ENCODE peak calls at places on chromosomes 12 and 14, in seven cellular contexts. P is PC-3, L is GM23338, V is OCI-LY7, E is GM23248, Q is neural progenitor cell, Y is HCT116. X is an unnamed sample.

GRCh38 chr14:38405851-38406630 is 150.1 kb upstream of the CLEC14A start:
- DNase-seq in P (peak; percentile 20), L (peak; percentile 69), V (no peak), E (peak; percentile 60), Q (peak; percentile 60), Y (no peak), X (no peak)

GRCh38 chr14:68938515-68939423 is 40.3 kb downstream of the ACTN1 start:
- DNase-seq in P (no peak), L (no peak), V (no peak), E (no peak), Q (no peak), Y (no peak), X (no peak)

GRCh38 chr12:6468283-6468575 is 2.2 kb downstream of the VAMP1 start:
- DNase-seq in P (peak; percentile 26), L (no peak), V (no peak), E (peak; percentile 79), Q (no peak), Y (no peak), X (no peak)

GRCh38 chr12:96208346-96208745 is 14.2 kb downstream of the ELK3 start:
- DNase-seq in P (peak; percentile 25), L (no peak), V (no peak), E (peak; percentile 91), Q (no peak), Y (no peak), X (no peak)

GRCh38 chr14:45990252-45990651 is 661.3 kb downstream of the RPL10L start:
- DNase-seq in P (peak; percentile 33), L (peak; percentile 37), V (peak; percentile 1), E (no peak), Q (no peak), Y (peak; percentile 1), X (no peak)

GRCh38 chr14:105023144-105023543 is 2.3 kb upstream of the CDCA4 start:
- DNase-seq in P (peak; percentile 51), L (no peak), V (no peak), E (peak; percentile 39), Q (no peak), Y (no peak), X (no peak)

GRCh38 chr14:98494582-98494981 is 777.4 kb downstream of the BCL11B start:
- DNase-seq in P (peak; percentile 7), L (no peak), V (no peak), E (peak; percentile 29), Q (no peak), Y (no peak), X (no peak)

GRCh38 chr14:90554341-90554740 is 157.5 kb downstream of the CALM1 start:
- DNase-seq in P (no peak), L (no peak), V (no peak), E (no peak), Q (no peak), Y (no peak), X (no peak)

GRCh38 chr12:10235761-10236631 is 23.3 kb downstream of the GABARAPL1 start:
- DNase-seq in P (peak; percentile 55), L (peak; percentile 73), V (peak; percentile 79), E (peak; percentile 61), Q (peak; percentile 58), Y (peak; percentile 31), X (peak; percentile 57)

GRCh38 chr12:113277511-113277910 is 56.2 kb downstream of the TPCN1 start:
- DNase-seq in P (no peak), L (no peak), V (no peak), E (no peak), Q (no peak), Y (no peak), X (no peak)

GRCh38 chr14:89256273-89256672 is 160.8 kb downstream of the FOXN3 start:
- DNase-seq in P (no peak), L (no peak), V (no peak), E (no peak), Q (no peak), Y (no peak), X (no peak)

GRCh38 chr12:89192419-89192818 is 159.9 kb downstream of the DUSP6 start:
- DNase-seq in P (peak; percentile 90), L (no peak), V (no peak), E (no peak), Q (no peak), Y (no peak), X (no peak)

GRCh38 chr14:104471114-104471513 is 108.5 kb upstream of the C14orf180 start:
- DNase-seq in P (no peak), L (no peak), V (no peak), E (no peak), Q (no peak), Y (no peak), X (no peak)

GRCh38 chr14:29584992-29585391 is 342.7 kb downstream of the PRKD1 start:
- DNase-seq in P (peak; percentile 2), L (peak; percentile 66), V (no peak), E (peak; percentile 79), Q (peak; percentile 58), Y (no peak), X (no peak)

GRCh38 chr12:64010069-64010686 is 165.7 kb downstream of the SRGAP1 start:
- DNase-seq in P (peak; percentile 85), L (no peak), V (no peak), E (peak; percentile 86), Q (no peak), Y (no peak), X (no peak)

GRCh38 chr14:86404425-86404824 is 874.5 kb downstream of the FLRT2 start:
- DNase-seq in P (peak; percentile 25), L (peak; percentile 46), V (no peak), E (no peak), Q (no peak), Y (no peak), X (no peak)

GRCh38 chr12:92779902-92780301 is 77.1 kb downstream of the PLEKHG7 start:
- DNase-seq in P (no peak), L (no peak), V (no peak), E (peak; percentile 26), Q (no peak), Y (no peak), X (no peak)

GRCh38 chr12:94761559-94761958 is 111.2 kb upstream of the TMCC3 start:
- DNase-seq in P (peak; percentile 96), L (no peak), V (no peak), E (peak; percentile 95), Q (no peak), Y (peak; percentile 75), X (no peak)

GRCh38 chr14:76844223-76844622 is 18.0 kb downstream of the LRRC74A start:
- DNase-seq in P (peak; percentile 33), L (peak; percentile 61), V (no peak), E (peak; percentile 65), Q (peak; percentile 18), Y (peak; percentile 47), X (no peak)

GRCh38 chr12:62910549-62911169 is 24.3 kb downstream of the PPM1H start:
- DNase-seq in P (no peak), L (no peak), V (no peak), E (no peak), Q (no peak), Y (no peak), X (no peak)

GRCh38 chr12:89709994-89710872 is 1.6 kb upstream of the ATP2B1 start:
- DNase-seq in P (peak; percentile 26), L (peak; percentile 76), V (peak; percentile 58), E (peak; percentile 74), Q (peak; percentile 77), Y (no peak), X (no peak)

GRCh38 chr12:14769837-14770494 is 33.3 kb downstream of the WBP11 start:
- DNase-seq in P (peak; percentile 70), L (peak; percentile 92), V (peak; percentile 95), E (peak; percentile 90), Q (peak; percentile 90), Y (peak; percentile 56), X (peak; percentile 93)

GRCh38 chr14:104266643-104267575 is 128.5 kb downstream of the KIF26A start:
- DNase-seq in P (no peak), L (no peak), V (no peak), E (no peak), Q (no peak), Y (no peak), X (no peak)

GRCh38 chr12:93019911-93020224 is 90.8 kb upstream of the EEA1 start:
- DNase-seq in P (no peak), L (no peak), V (no peak), E (no peak), Q (no peak), Y (no peak), X (no peak)

GRCh38 chr14:28754209-28754985 is 12.2 kb upstream of the FOXG1 start:
- DNase-seq in P (peak; percentile 78), L (peak; percentile 79), V (peak; percentile 32), E (peak; percentile 71), Q (peak; percentile 72), Y (no peak), X (peak; percentile 12)

GRCh38 chr12:68899251-68899771 is 33.7 kb downstream of the CPM start:
- DNase-seq in P (peak; percentile 62), L (no peak), V (no peak), E (peak; percentile 97), Q (no peak), Y (peak; percentile 8), X (no peak)

GRCh38 chr12:111274820-111275219 is 94.1 kb downstream of the PHETA1 start:
- DNase-seq in P (peak; percentile 40), L (peak; percentile 61), V (peak; percentile 19), E (peak; percentile 31), Q (peak; percentile 33), Y (peak; percentile 15), X (no peak)

GRCh38 chr12:22353615-22354325 is 19.3 kb upstream of the ST8SIA1 start:
- DNase-seq in P (no peak), L (no peak), V (no peak), E (no peak), Q (no peak), Y (no peak), X (no peak)

GRCh38 chr12:113048716-113049127 is 7.8 kb upstream of the DTX1 start:
- DNase-seq in P (peak; percentile 84), L (peak; percentile 87), V (peak; percentile 91), E (peak; percentile 83), Q (peak; percentile 85), Y (peak; percentile 45), X (peak; percentile 27)

GRCh38 chr14:79407572-79407971 is 803.7 kb downstream of the DIO2 start:
- DNase-seq in P (peak; percentile 35), L (no peak), V (no peak), E (no peak), Q (no peak), Y (no peak), X (no peak)
- TF ChIP-seq EZH2phosphoT487 in P (no peak), L (no peak), V (no peak), E (no peak), Q (no peak), Y (no peak), X (no peak)

GRCh38 chr14:93219103-93219726 is 12.2 kb downstream of the UBR7 start:
- DNase-seq in P (peak; percentile 74), L (peak; percentile 88), V (peak; percentile 77), E (peak; percentile 75), Q (peak; percentile 76), Y (peak; percentile 51), X (peak; percentile 54)
- TF ChIP-seq EZH2phosphoT487 in P (no peak), L (no peak), V (no peak), E (no peak), Q (no peak), Y (no peak), X (no peak)

GRCh38 chr12:32470936-32471335 is 71.6 kb downstream of the FGD4 start:
- DNase-seq in P (no peak), L (no peak), V (no peak), E (no peak), Q (no peak), Y (no peak), X (no peak)
- TF ChIP-seq EZH2phosphoT487 in P (no peak), L (no peak), V (no peak), E (no peak), Q (no peak), Y (no peak), X (no peak)

DNA sequence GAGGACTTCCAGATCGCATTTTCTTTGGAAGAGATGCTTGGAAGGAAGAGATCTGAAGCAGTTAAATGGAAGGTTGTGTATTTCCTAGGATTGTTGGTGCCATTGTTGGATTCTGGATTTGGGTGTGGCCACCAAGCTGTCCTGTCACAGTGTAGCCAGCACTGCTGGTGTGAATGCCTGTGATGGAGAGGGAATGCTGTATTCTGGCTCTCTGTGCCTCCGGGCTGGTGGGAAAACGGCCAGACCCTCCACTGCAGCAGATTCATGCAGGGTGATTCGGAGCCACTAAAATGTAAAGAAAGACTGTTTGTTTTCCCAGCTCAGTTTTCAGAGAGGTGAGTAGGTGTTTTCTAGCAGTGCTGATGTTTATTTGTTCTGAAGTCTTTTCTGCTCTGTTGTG is 30.7 kb upstream of the MANSC4 start:
- DNase-seq in P (peak; percentile 38), L (no peak), V (no peak), E (peak; percentile 9), Q (no peak), Y (no peak), X (no peak)
- TF ChIP-seq EZH2phosphoT487 in P (no peak), L (no peak), V (no peak), E (no peak), Q (no peak), Y (no peak), X (no peak)

X was measured in MM.1S.